ENCODE peak calls at places on chromosomes 1 and 21, in six cellular contexts. B, V, O, X, Y and D are unnamed samples.

GRCh38 chr1:75954594-75954993 is 22.4 kb upstream of the ASB17 start:
- DNase-seq in B (no peak), V (no peak), O (peak), X (no peak), Y (no peak), D (no peak)

GRCh38 chr1:85628791-85629531 is 48.4 kb downstream of the CCN1 start:
- DNase-seq in B (no peak), V (peak), O (peak), X (peak), Y (no peak), D (no peak)

GRCh38 chr1:3403388-3404179 is 50.9 kb upstream of the ARHGEF16 start:
- DNase-seq in B (no peak), V (no peak), O (no peak), X (no peak), Y (no peak), D (no peak)

GRCh38 chr1:66519988-66520387 is 14.0 kb upstream of the SGIP1 start:
- DNase-seq in B (no peak), V (no peak), O (no peak), X (no peak), Y (no peak), D (no peak)

GRCh38 chr1:222623458-222623857 is 5.6 kb downstream of the MIA3 start:
- DNase-seq in B (no peak), V (no peak), O (no peak), X (no peak), Y (no peak), D (no peak)

GRCh38 chr1:116375884-116376733 is 3.1 kb downstream of the ATP1A1 start:
- DNase-seq in B (peak), V (peak), O (peak), X (peak), Y (no peak), D (no peak)

GRCh38 chr1:89523597-89524368 is 846 bp upstream of the LRRC8B start:
- DNase-seq in B (no peak), V (no peak), O (peak), X (peak), Y (no peak), D (no peak)

GRCh38 chr21:29082416-29082815 is 9.0 kb upstream of the CCT8 start:
- DNase-seq in B (no peak), V (no peak), O (no peak), X (no peak), Y (no peak), D (no peak)

GRCh38 chr21:31803039-31804007 is 69.5 kb upstream of the HUNK start:
- DNase-seq in B (no peak), V (no peak), O (no peak), X (no peak), Y (no peak), D (no peak)

GRCh38 chr1:189616893-189617292 is 860.8 kb downstream of the BRINP3 start:
- DNase-seq in B (no peak), V (peak), O (peak), X (no peak), Y (no peak), D (no peak)

GRCh38 chr1:236688705-236689104 is 2.4 kb downstream of the ACTN2 start:
- DNase-seq in B (no peak), V (no peak), O (no peak), X (no peak), Y (no peak), D (no peak)

GRCh38 chr1:210655511-210655910 is 326.8 kb downstream of the HHAT start:
- DNase-seq in B (no peak), V (no peak), O (no peak), X (no peak), Y (no peak), D (no peak)

GRCh38 chr1:198837276-198838021 is 198.6 kb downstream of the PTPRC start:
- DNase-seq in B (no peak), V (no peak), O (no peak), X (no peak), Y (no peak), D (no peak)

GRCh38 chr1:218659911-218660677 is 315.0 kb downstream of the TGFB2 start:
- DNase-seq in B (no peak), V (peak), O (no peak), X (no peak), Y (no peak), D (no peak)

GRCh38 chr1:168932539-168932938 is 174.0 kb upstream of the ATP1B1 start:
- DNase-seq in B (no peak), V (peak), O (peak), X (no peak), Y (no peak), D (no peak)

GRCh38 chr1:235703516-235703915 is 53.9 kb upstream of the GNG4 start:
- DNase-seq in B (no peak), V (peak), O (peak), X (no peak), Y (no peak), D (no peak)

GRCh38 chr1:14599173-14599754 is 779 bp downstream of the KAZN start:
- DNase-seq in B (no peak), V (no peak), O (no peak), X (no peak), Y (no peak), D (no peak)

GRCh38 chr1:155219592-155220031 is 11.1 kb downstream of the MTX1 start:
- DNase-seq in B (no peak), V (no peak), O (peak), X (no peak), Y (no peak), D (peak)

GRCh38 chr1:59415876-59416275 is 119.0 kb downstream of the FGGY start:
- DNase-seq in B (no peak), V (no peak), O (no peak), X (no peak), Y (no peak), D (no peak)

GRCh38 chr1:95086949-95087533 is 14.3 kb upstream of the ALG14 start:
- DNase-seq in B (peak), V (peak), O (peak), X (no peak), Y (no peak), D (no peak)

GRCh38 chr1:242467556-242468145 is 56.8 kb downstream of the PLD5 start:
- DNase-seq in B (peak), V (peak), O (peak), X (peak), Y (no peak), D (no peak)

GRCh38 chr1:213783898-213784297 is 203.9 kb upstream of the PROX1 start:
- DNase-seq in B (no peak), V (no peak), O (no peak), X (no peak), Y (no peak), D (no peak)

GRCh38 chr1:116533425-116533820 is 37.4 kb downstream of the CD58 start:
- DNase-seq in B (no peak), V (no peak), O (no peak), X (no peak), Y (no peak), D (no peak)

GRCh38 chr1:17119076-17119743 is at the start of gene PADI2:
- DNase-seq in B (no peak), V (peak), O (peak), X (peak), Y (no peak), D (peak)

GRCh38 chr21:37452222-37452621 is 85.6 kb downstream of the DYRK1A start:
- DNase-seq in B (peak), V (peak), O (peak), X (no peak), Y (no peak), D (no peak)
- TF ChIP-seq CTCF in B (no peak), V (no peak), O (no peak), X (no peak), Y (no peak), D (no peak)

GRCh38 chr1:232627645-232628334 is 2.1 kb downstream of the SIPA1L2 start:
- DNase-seq in B (no peak), V (no peak), O (peak), X (no peak), Y (no peak), D (no peak)
- TF ChIP-seq CTCF in B (no peak), V (peak), O (peak), X (peak), Y (peak), D (peak)

DNA sequence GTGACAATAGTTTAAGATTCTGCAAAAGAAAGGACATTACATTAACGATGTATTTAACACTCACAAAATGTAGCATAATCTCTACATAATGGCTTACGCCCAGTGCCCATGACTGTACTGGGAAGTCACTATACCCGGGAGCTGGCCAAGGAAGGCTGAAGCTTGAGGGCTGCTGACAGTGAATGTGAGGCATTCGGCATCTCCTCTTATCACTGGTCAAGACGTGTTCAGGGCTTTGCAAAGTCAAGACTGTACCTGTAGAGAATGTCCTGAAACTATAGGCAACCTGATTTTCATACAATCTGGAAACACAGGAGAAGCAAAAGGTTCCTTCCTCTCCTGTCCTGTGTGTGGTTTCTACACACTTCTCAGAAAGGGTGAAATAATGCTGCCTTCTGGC is 12.7 kb upstream of the IFNGR2 start:
- DNase-seq in B (no peak), V (no peak), O (no peak), X (no peak), Y (no peak), D (no peak)
- TF ChIP-seq CTCF in B (no peak), V (no peak), O (no peak), X (no peak), Y (no peak), D (no peak)

DNA sequence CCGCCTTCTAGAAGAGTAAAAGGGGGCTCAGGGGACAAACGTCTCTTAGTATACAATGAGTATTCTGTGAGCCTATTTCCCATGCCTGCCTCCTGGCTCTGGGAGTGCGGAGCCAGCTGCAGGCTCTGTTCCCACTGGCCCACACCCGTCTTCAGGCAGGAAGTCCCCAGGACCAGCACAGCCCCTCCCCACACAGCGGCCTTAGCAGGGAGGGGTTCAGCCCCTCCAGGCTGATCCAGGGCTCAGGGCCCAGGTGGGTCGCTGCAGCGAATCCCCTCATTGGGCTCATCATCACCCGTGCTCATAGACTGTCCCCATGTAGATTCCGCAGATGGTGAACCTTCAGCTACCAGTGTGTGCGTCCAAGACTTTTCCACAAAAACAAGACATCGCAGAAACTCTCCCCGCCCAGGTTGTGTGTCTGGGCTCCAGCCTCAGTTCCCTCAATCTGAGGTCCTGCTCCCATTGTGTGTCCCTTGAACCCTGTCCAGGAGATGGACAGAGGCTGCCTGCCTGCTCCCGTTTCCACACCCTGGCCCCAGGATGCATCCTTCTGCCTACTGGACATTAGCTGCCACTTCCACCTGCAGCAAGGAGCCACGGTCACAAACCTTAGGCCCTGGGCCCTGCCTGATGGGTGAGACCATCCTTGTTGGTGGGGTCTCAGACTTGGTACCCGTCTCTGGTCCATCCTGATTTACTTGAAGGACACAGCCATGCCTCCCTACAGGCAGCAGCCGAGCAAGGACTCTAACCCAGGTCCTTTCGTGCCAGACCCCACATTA is 39.4 kb downstream of the NENF start:
- DNase-seq in B (no peak), V (no peak), O (no peak), X (no peak), Y (no peak), D (no peak)
- TF ChIP-seq CTCF in B (no peak), V (no peak), O (no peak), X (no peak), Y (no peak), D (no peak)

GRCh38 chr1:149936992-149937705 is 470 bp upstream of the MTMR11 start:
- DNase-seq in B (no peak), V (no peak), O (peak), X (peak), Y (no peak), D (no peak)
- TF ChIP-seq CTCF in B (no peak), V (peak), O (no peak), X (no peak), Y (no peak), D (no peak)